ENCODE peak calls at places on chromosomes 6 and 20, in four cellular contexts. U, D, C and I are unnamed samples.

GRCh38 chr20:36830791-36831691 is 44.9 kb upstream of the TLDC2 start:
- DNase-seq in D (no peak), C (no peak), U (no peak), I (no peak)

GRCh38 chr6:126145386-126145785 is 159.0 kb downstream of the TRMT11 start:
- DNase-seq in D (no peak), U (no peak), C (no peak), I (no peak)

GRCh38 chr6:157224957-157225574 is 98.3 kb downstream of the TMEM242 start:
- DNase-seq in D (no peak), C (no peak), U (no peak), I (no peak)

GRCh38 chr6:89272611-89273010 is 42.5 kb downstream of the GABRR2 start:
- DNase-seq in U (no peak), D (no peak), C (no peak), I (no peak)

GRCh38 chr6:1820165-1820564 is 210.4 kb downstream of the FOXC1 start:
- DNase-seq in U (no peak), C (no peak), D (no peak), I (no peak)

GRCh38 chr6:139713416-139713815 is 339.0 kb upstream of the CITED2 start:
- DNase-seq in U (no peak), D (no peak), C (no peak), I (no peak)

GRCh38 chr6:157227202-157228166 is 95.8 kb downstream of the TMEM242 start:
- DNase-seq in C (no peak), U (no peak), D (no peak), I (no peak)

GRCh38 chr20:39800111-39800510 is 838.0 kb downstream of the DHX35 start:
- DNase-seq in D (no peak), U (no peak), C (no peak), I (peak; percentile 29)

GRCh38 chr20:20593447-20594170 is 118.8 kb downstream of the RALGAPA2 start:
- DNase-seq in U (no peak), D (peak; percentile 42), C (no peak), I (peak; percentile 53)

GRCh38 chr6:162727347-162728176 is at the start of the genes PACRG and PRKN:
- DNase-seq in U (peak; percentile 100), C (peak; percentile 81), D (peak; percentile 100), I (peak; percentile 97)

GRCh38 chr20:62426678-62427077 is 661 bp downstream of the RBBP8NL start:
- DNase-seq in U (peak; percentile 87), C (no peak), D (no peak), I (no peak)

GRCh38 chr20:52923123-52923543 is 49.0 kb upstream of the TSHZ2 start:
- DNase-seq in C (peak; percentile 98), U (no peak), D (no peak), I (no peak)

GRCh38 chr6:12339808-12340487 is 49.8 kb downstream of the EDN1 start:
- DNase-seq in D (no peak), C (no peak), U (no peak), I (no peak)

GRCh38 chr20:63141531-63141930 is 74.4 kb downstream of the YTHDF1 start:
- DNase-seq in D (no peak), C (no peak), U (peak; percentile 15), I (no peak)

GRCh38 chr6:141261016-141261671 is 871.6 kb upstream of the GJE1 start:
- DNase-seq in C (no peak), D (no peak), U (peak; percentile 53), I (no peak)

GRCh38 chr6:137487947-137488735 is 6.1 kb downstream of the OLIG3 start:
- DNase-seq in D (no peak), U (peak; percentile 44), C (no peak), I (peak; percentile 52)

GRCh38 chr20:36624068-36624813 is 18.7 kb downstream of the RAB5IF start:
- DNase-seq in D (no peak), U (no peak), C (no peak), I (no peak)

GRCh38 chr6:45966797-45967196 is 48.9 kb downstream of the CLIC5 start:
- DNase-seq in C (no peak), U (no peak), D (no peak), I (no peak)

GRCh38 chr6:11585426-11586016 is 48.0 kb downstream of the TMEM170B start:
- DNase-seq in U (no peak), C (no peak), D (peak; percentile 29), I (peak; percentile 56)

GRCh38 chr6:17004269-17004668 is 97.6 kb upstream of the STMND1 start:
- DNase-seq in C (no peak), D (no peak), U (no peak), I (no peak)

GRCh38 chr6:16999486-17000436 is 102.1 kb upstream of the STMND1 start:
- DNase-seq in D (no peak), C (no peak), U (no peak), I (no peak)

GRCh38 chr6:17002123-17002522 is 99.7 kb upstream of the STMND1 start:
- DNase-seq in C (no peak), U (no peak), D (no peak), I (no peak)

GRCh38 chr6:17001188-17001587 is 100.7 kb upstream of the STMND1 start:
- DNase-seq in U (no peak), C (no peak), D (no peak), I (no peak)
- TF ChIP-seq CTCF in U (no peak), C (no peak), D (no peak), I (no peak)

DNA sequence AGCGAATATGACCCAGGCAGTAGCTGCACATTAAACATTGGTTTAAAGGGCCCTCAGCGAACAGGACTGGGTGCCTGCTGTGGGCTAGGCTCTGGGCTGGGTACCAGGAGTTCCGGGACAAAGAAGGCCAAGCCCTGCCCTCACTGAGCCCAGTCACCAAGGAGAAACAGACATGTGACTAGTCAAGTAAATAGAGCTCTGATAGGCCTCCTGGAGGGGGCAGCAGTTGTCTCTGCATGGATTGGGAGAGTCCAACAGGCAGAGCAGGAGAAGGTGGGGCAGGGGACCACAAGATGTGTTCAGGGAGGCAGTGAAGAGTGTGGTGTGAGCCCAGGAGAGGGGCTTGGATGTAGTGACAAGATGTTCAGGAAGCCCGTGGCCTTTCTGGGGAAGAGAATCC is 3.1 kb downstream of the HM13 start:
- DNase-seq in D (peak; percentile 55), U (peak; percentile 78), C (no peak), I (no peak)
- TF ChIP-seq CTCF in D (no peak), U (no peak), C (peak; percentile 46), I (no peak)

GRCh38 chr6:5113096-5113495 is 28.0 kb downstream of the PPP1R3G start:
- DNase-seq in D (no peak), U (no peak), C (no peak), I (no peak)

GRCh38 chr6:5111626-5112025 is 26.5 kb downstream of the PPP1R3G start:
- DNase-seq in U (no peak), D (no peak), C (no peak), I (no peak)

GRCh38 chr6:5116243-5116991 is 31.3 kb downstream of the PPP1R3G start:
- DNase-seq in C (no peak), U (no peak), D (no peak), I (no peak)

GRCh38 chr6:5112065-5112799 is 27.1 kb downstream of the PPP1R3G start:
- DNase-seq in D (no peak), C (peak; percentile 98), U (no peak), I (no peak)

DNA sequence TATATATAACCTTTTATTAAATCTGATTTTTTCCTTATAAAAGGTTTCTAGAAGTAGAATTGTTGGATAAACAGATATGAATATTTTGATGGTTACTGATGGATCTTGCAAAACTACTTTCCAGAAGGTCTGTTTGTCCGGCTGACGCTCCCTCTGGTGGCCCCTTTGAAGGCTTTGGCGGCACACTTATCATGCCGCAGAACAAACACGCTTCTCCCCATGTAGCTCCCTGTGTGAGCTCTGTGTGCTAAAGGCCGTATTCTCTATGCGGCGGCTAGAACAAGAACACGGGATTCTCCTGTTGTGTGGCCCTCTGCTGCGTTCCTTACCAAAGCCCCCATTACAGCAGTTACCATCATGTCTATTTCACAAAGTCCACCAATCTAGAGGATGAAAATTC is 30.0 kb downstream of the PPP1R3G start:
- DNase-seq in U (no peak), D (no peak), C (no peak), I (no peak)
- TF ChIP-seq CTCF in U (no peak), D (no peak), C (no peak), I (no peak)

GRCh38 chr6:33622456-33623431 is 1.6 kb downstream of the ITPR3 start:
- DNase-seq in D (no peak), C (no peak), U (peak; percentile 67), I (peak; percentile 62)

GRCh38 chr6:33621396-33622388 is 570 bp downstream of the ITPR3 start:
- DNase-seq in U (peak; percentile 70), D (no peak), C (no peak), I (peak; percentile 67)

GRCh38 chr6:33620158-33620583 is 951 bp upstream of the ITPR3 start:
- DNase-seq in D (peak; percentile 37), U (no peak), C (no peak), I (peak; percentile 53)

GRCh38 chr6:33619166-33619565 is 2.0 kb upstream of the ITPR3 start:
- DNase-seq in D (no peak), U (peak; percentile 10), C (no peak), I (no peak)

DNA sequence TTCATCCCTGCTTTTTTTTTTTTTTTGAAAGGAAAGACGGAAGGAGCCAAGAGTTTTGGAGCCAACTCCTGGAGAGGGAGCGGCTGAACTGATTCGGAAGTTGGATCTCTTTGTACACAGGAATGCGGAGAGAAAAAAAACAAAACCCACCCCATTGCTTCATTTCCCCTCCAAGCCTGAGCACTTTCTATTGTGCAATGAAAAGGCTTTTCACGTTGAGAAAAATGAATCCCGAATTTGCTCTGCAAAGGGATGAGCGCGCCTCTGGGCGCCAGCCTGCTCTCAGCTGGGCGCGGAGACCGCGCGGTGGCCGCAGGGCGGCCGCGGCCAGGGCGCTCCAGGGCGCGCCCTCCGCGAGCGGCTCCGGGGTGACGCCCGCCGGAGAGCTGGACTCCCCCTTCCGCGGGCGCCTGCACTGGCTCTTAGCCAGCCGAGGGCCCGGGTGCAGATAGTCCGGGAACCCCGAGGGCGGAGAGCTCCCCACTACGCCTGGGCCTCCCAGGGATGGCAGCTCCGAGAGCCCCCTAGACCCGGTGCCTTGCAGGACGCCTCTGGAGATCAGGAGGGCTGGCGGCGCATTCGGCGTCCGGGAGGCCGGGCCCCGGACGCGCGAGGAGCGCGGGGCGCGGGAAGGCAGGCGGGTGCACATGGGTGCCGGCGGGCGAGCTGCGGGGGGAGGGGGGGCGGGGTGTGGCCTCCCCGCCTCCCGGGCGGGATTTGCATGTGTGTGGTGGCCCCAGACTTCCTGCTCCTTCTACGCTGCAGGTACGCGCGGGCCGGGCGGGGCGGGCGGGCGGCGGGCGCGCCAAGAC is at the start of gene ITPR3:
- DNase-seq in D (peak; percentile 36), U (peak; percentile 88), C (no peak), I (peak; percentile 97)
- TF ChIP-seq CTCF in D (no peak), U (no peak), C (no peak), I (no peak)

DNA sequence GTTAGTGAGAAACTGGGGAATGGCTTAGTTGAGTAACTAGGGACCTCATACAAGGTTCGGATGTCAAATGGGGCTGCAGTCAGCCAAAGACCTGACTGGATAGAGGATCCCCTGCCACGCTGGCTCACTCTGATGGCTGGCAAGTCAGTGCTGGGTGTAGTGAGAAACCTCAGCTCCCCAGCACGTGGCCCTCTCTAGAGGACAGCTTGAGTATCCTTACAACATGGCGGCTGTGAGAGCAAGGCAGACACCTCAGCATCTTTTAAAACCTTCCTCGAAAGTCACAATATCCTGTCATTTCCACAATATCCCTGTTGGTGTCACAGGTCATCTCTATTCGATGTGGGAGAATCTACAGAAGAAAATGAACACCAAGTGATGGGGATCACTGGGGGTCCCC is 26.7 kb upstream of the IPCEF1 start:
- DNase-seq in C (no peak), U (no peak), D (no peak), I (no peak)
- TF ChIP-seq CTCF in C (no peak), U (no peak), D (no peak), I (no peak)

GRCh38 chr20:24533449-24533848 is 64.0 kb downstream of the SYNDIG1 start:
- DNase-seq in C (no peak), U (peak; percentile 28), D (no peak), I (no peak)
- TF ChIP-seq CTCF in C (no peak), U (no peak), D (no peak), I (no peak)

GRCh38 chr20:50516935-50517816 is 7.0 kb downstream of the PTPN1 start:
- DNase-seq in C (no peak), U (no peak), D (no peak), I (no peak)
- TF ChIP-seq CTCF in C (no peak), U (no peak), D (no peak), I (no peak)